ENCODE peak calls at places on chromosome 11, in five cellular contexts. S is mammary epithelial cell, R is K562, F is IMR-90, V is endodermal cell. N is an unnamed sample.

GRCh38 chr11:8247312-8247711 is 16.4 kb downstream of the LMO1 start:
- DNase-seq in R (peak; percentile 39), V (peak; percentile 76), S (no peak), F (no peak), N (peak; percentile 51)

GRCh38 chr11:104333977-104334376 is 170.0 kb upstream of the PDGFD start:
- DNase-seq in S (no peak), R (peak; percentile 4), F (no peak), V (peak; percentile 69), N (no peak)

GRCh38 chr11:709109-709997 is 3.3 kb downstream of the EPS8L2 start:
- DNase-seq in V (no peak), R (no peak), F (no peak), S (no peak), N (no peak)

GRCh38 chr11:87097582-87097981 is 59.8 kb downstream of the TMEM135 start:
- DNase-seq in S (peak; percentile 22), F (peak; percentile 27), R (peak; percentile 84), V (peak; percentile 84), N (no peak)

GRCh38 chr11:76551400-76551799 is 106.6 kb downstream of the EMSY start:
- DNase-seq in V (no peak), R (no peak), S (no peak), F (no peak), N (no peak)

GRCh38 chr11:117217685-117218084 is 14.2 kb downstream of the PCSK7 start:
- DNase-seq in R (no peak), V (no peak), F (no peak), S (no peak), N (peak; percentile 59)

GRCh38 chr11:34349882-34350281 is 7.9 kb downstream of the ABTB2 start:
- DNase-seq in F (peak; percentile 24), R (no peak), V (no peak), S (no peak), N (no peak)

GRCh38 chr11:125404136-125404810 is 91.8 kb downstream of the FEZ1 start:
- DNase-seq in V (peak; percentile 79), S (no peak), F (no peak), R (no peak), N (peak; percentile 44)

GRCh38 chr11:35030716-35031213 is 108.2 kb upstream of the CD44 start:
- DNase-seq in S (peak; percentile 97), F (peak; percentile 98), V (no peak), R (peak; percentile 91), N (no peak)

GRCh38 chr11:130179396-130180306 is 20.1 kb downstream of the ST14 start:
- DNase-seq in V (no peak), R (no peak), S (no peak), F (no peak), N (peak; percentile 86)

GRCh38 chr11:110490886-110491285 is 61.1 kb downstream of the FDX1 start:
- DNase-seq in S (peak; percentile 61), R (peak; percentile 7), F (peak; percentile 80), V (no peak), N (no peak)

GRCh38 chr11:109267293-109268095 is 154.5 kb upstream of the C11orf87 start:
- DNase-seq in S (peak; percentile 78), F (no peak), V (no peak), R (no peak), N (no peak)

GRCh38 chr11:73259406-73260126 is 12.6 kb upstream of the P2RY6 start:
- DNase-seq in S (no peak), F (no peak), V (no peak), R (no peak), N (no peak)

GRCh38 chr11:75465701-75466531 is 32.9 kb upstream of the KLHL35 start:
- DNase-seq in S (no peak), F (peak; percentile 52), V (peak; percentile 71), R (no peak), N (peak; percentile 58)

GRCh38 chr11:120680322-120680721 is 168.8 kb downstream of the GRIK4 start:
- DNase-seq in V (no peak), S (no peak), R (no peak), F (no peak), N (no peak)
- H3K9ac ChIP-seq in V (no peak overlapping the region), S (no peak overlapping the region), R (no peak overlapping the region), F (no peak overlapping the region), N (no peak overlapping the region)

DNA sequence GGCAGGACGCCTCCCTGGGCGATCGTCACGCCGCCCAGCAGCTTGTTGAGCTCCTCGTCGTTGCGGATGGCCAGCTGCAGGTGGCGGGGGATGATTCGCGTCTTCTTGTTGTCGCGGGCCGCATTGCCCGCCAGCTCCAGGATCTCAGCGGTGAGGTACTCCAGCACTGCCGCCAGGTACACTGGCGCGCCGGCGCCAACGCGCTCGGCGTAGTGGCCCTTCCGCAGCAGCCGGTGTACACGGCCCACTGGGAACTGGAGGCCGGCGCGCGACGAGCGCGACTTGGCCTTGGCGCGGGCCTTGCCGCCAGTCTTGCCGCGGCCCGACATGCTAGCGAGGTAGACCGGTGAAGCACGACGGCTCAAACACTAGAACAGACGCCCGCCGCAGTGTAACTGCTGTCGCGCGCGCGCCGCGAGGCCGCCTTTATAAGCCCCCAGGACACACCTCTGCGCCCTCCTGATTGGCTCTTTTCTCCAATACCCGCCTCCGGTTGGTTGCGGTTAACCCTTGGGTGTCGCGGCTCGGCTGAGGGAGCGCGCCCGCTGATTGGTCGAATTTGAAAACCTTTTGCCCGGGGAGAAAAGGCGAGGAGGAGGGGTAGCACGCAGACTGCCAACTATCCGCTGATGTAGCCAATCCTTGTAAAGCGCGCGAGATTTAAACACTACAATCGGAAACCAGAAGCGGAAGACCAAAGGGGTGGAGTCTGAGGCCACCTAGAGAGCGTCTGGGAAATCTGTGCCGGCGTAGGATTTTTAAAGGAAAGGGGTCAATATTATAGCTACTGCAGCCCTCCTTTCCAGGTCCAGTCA is 6.4 kb downstream of the DPAGT1 start:
- DNase-seq in V (peak; percentile 100), F (peak; percentile 99), R (peak; percentile 99), S (peak; percentile 99), N (peak; percentile 100)
- TF ChIP-seq CTCF in V (peak; percentile 48), F (no peak), R (peak; percentile 43), S (no peak), N (no peak)

GRCh38 chr11:83510530-83511449 is 224.6 kb upstream of the CCDC90B start:
- DNase-seq in F (no peak), R (no peak), V (no peak), S (no peak), N (no peak)
- H3K9me3 ChIP-seq in F (no peaks in the 10 kb centered on the region), R (no peaks in the 10 kb centered on the region), V (no peaks in the 10 kb centered on the region), S (no peaks in the 10 kb centered on the region), N (no peaks in the 10 kb centered on the region)

GRCh38 chr11:93122535-93122934 is 75.3 kb downstream of the SLC36A4 start:
- DNase-seq in S (no peak), R (no peak), V (no peak), F (no peak), N (no peak)

GRCh38 chr11:93123351-93123898 is 74.4 kb downstream of the SLC36A4 start:
- DNase-seq in F (peak; percentile 54), S (no peak), R (peak; percentile 30), V (no peak), N (no peak)

GRCh38 chr11:93113824-93114223 is 84.0 kb downstream of the SLC36A4 start:
- DNase-seq in F (no peak), S (no peak), V (peak; percentile 67), R (no peak), N (no peak)

GRCh38 chr11:93116641-93117577 is 80.9 kb downstream of the SLC36A4 start:
- DNase-seq in V (peak; percentile 88), R (peak; percentile 11), S (peak; percentile 4), F (peak; percentile 44), N (no peak)

DNA sequence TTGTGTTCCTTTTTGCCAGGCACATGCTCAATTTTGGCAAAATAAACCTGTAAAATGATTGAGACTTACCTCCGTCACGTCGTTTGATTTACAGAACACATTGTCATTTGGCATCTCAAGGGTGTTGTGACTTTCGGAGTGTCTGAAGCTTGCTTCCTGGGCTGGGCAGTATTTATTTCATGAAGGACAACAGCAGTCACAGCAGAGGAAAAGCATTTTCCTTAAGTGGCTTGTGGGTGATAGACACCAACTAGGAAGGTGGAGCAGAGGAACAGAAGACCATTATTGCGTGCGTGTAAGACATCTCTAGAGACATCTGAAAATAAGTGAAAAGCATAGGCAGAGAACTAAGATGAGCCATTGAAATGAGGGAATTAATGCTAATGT is 80.2 kb downstream of the SLC36A4 start:
- DNase-seq in S (no peak), F (no peak), R (no peak), V (peak; percentile 57), N (no peak)
- H3K9ac ChIP-seq in S (no peak overlapping the region), F (no peak overlapping the region), R (no peak overlapping the region), V (no peak overlapping the region), N (no peak overlapping the region)

GRCh38 chr11:118883368-118884071 is at the start of gene CXCR5:
- DNase-seq in F (peak; percentile 35), R (no peak), V (peak; percentile 83), S (no peak), N (no peak)
- TF ChIP-seq CTCF in F (no peak), R (no peak), V (peak; percentile 63), S (no peak), N (no peak)

DNA sequence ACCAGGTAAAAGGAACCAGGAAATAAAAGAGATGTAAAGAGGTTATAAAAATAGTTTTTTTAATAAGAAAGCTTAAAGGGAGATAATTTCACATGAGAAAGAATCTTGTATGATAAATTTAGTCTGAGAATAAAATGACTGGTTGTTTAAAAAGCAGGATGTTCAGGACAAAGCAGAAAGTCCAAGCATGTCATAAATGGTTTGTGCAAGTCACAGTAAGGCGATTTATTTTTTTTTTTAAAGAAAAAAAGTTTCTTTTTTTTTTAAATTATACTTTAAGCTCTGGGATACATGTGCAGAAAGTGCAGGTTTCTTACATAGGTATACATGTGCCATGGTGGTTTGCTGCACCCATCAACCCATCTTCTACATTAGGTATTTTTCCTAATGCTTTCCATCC is 30.8 kb downstream of the GLYATL2 start:
- DNase-seq in F (no peak), S (no peak), V (no peak), R (peak; percentile 6), N (no peak)
- H3K9me3 ChIP-seq in F (peaks cover 2% of the 10 kb centered on the region), S (peaks cover 23% of the 10 kb centered on the region), V (peaks cover 81% of the 10 kb centered on the region), R (no peaks in the 10 kb centered on the region), N (peaks cover 3% of the 10 kb centered on the region)

GRCh38 chr11:69010964-69011623 is 2.0 kb downstream of the MRGPRF start:
- DNase-seq in F (peak; percentile 77), S (peak; percentile 56), V (peak; percentile 90), R (peak; percentile 82), N (peak; percentile 93)

GRCh38 chr11:69013009-69013951 is at the start of gene MRGPRF:
- DNase-seq in F (peak; percentile 91), R (no peak), S (no peak), V (peak; percentile 89), N (peak; percentile 96)

GRCh38 chr11:69010361-69010891 is 2.6 kb downstream of the MRGPRF start:
- DNase-seq in R (no peak), S (peak; percentile 24), V (no peak), F (peak; percentile 16), N (no peak)

GRCh38 chr11:69012092-69013008 is 696 bp downstream of the MRGPRF start:
- DNase-seq in S (no peak), F (peak; percentile 57), V (peak; percentile 73), R (no peak), N (peak; percentile 74)

GRCh38 chr11:69011624-69012091 is 1.4 kb downstream of the MRGPRF start:
- DNase-seq in V (no peak), F (no peak), R (no peak), S (no peak), N (peak; percentile 61)
- H3K9ac ChIP-seq in V (no peak overlapping the region), F (peak overlapping the region; percentile 95), R (no peak overlapping the region), S (no peak overlapping the region), N (no peak overlapping the region)